ENCODE peak calls at places on chromosomes 3 and 15, in five cellular contexts. L, Y, H, A and C are unnamed samples.

GRCh38 chr3:190629088-190629487 is 115.2 kb downstream of the IL1RAP start:
- DNase-seq in A (no peak), H (no peak), Y (no peak), L (no peak), C (no peak)

GRCh38 chr15:33716025-33716424 is 252.3 kb upstream of the CHRM5 start:
- DNase-seq in Y (no peak), H (no peak), A (no peak), L (no peak), C (no peak)

GRCh38 chr15:85099195-85099803 is 117.6 kb downstream of the PDE8A start:
- DNase-seq in A (no peak), H (no peak), Y (no peak), L (no peak), C (no peak)

GRCh38 chr3:183252973-183253363 is at the start of gene B3GNT5:
- DNase-seq in A (peak; percentile 92), H (peak; percentile 75), L (peak; percentile 49), Y (no peak), C (peak; percentile 26)

GRCh38 chr15:86089422-86089821 is 9.8 kb downstream of the AGBL1 start:
- DNase-seq in H (no peak), Y (no peak), A (no peak), L (no peak), C (no peak)

GRCh38 chr3:152060701-152061100 is 187.3 kb downstream of the SUCNR1 start:
- DNase-seq in H (no peak), L (no peak), A (no peak), Y (no peak), C (no peak)

GRCh38 chr3:67692621-67693020 is 38.2 kb upstream of the SUCLG2 start:
- DNase-seq in H (no peak), Y (no peak), L (no peak), A (peak; percentile 11), C (no peak)

GRCh38 chr15:100529556-100529955 is 806 bp upstream of the CERS3 start:
- DNase-seq in H (no peak), L (no peak), Y (no peak), A (no peak), C (no peak)

GRCh38 chr15:58548308-58549012 is 116.7 kb downstream of the LIPC start:
- DNase-seq in Y (no peak), L (no peak), H (no peak), A (no peak), C (no peak)

GRCh38 chr15:84904409-84904808 is 19.9 kb downstream of the SLC28A1 start:
- DNase-seq in L (no peak), H (no peak), A (no peak), Y (no peak), C (no peak)

GRCh38 chr3:187211532-187212274 is 14.4 kb downstream of the RTP1 start:
- DNase-seq in H (peak; percentile 50), A (no peak), L (no peak), Y (peak; percentile 87), C (no peak)

GRCh38 chr3:159075302-159075701 is 273.4 kb downstream of the MFSD1 start:
- DNase-seq in A (no peak), H (no peak), L (no peak), Y (no peak), C (no peak)

GRCh38 chr15:38690221-38690620 is 125.6 kb upstream of the RASGRP1 start:
- DNase-seq in L (no peak), H (no peak), A (no peak), Y (no peak), C (no peak)

GRCh38 chr3:172622916-172623700 is 87.8 kb downstream of the NCEH1 start:
- DNase-seq in Y (peak; percentile 67), A (peak; percentile 64), H (peak; percentile 78), L (peak; percentile 35), C (no peak)

GRCh38 chr3:100561459-100562158 is 47.8 kb upstream of the ADGRG7 start:
- DNase-seq in A (no peak), L (no peak), Y (peak; percentile 92), H (no peak), C (no peak)

GRCh38 chr15:77540346-77541060 is 92.2 kb downstream of the LINGO1 start:
- DNase-seq in Y (no peak), L (no peak), A (no peak), H (no peak), C (no peak)

GRCh38 chr3:56185827-56186226 is 282.4 kb downstream of the ERC2 start:
- DNase-seq in H (no peak), Y (no peak), L (no peak), A (no peak), C (no peak)

GRCh38 chr3:42236611-42237010 is 29.4 kb downstream of the CCK start:
- DNase-seq in L (no peak), Y (no peak), H (no peak), A (no peak), C (no peak)

GRCh38 chr3:128720891-128721290 is 5.1 kb upstream of the RAB7A start:
- DNase-seq in H (no peak), L (no peak), Y (no peak), A (no peak), C (no peak)

GRCh38 chr3:89571707-89572106 is 464.3 kb downstream of the EPHA3 start:
- DNase-seq in H (no peak), A (no peak), L (no peak), Y (no peak), C (peak; percentile 11)

GRCh38 chr15:100877551-100877950 is 2.1 kb upstream of the ALDH1A3 start:
- DNase-seq in L (no peak), Y (no peak), H (peak; percentile 56), A (no peak), C (no peak)

GRCh38 chr15:37594431-37594830 is 340.0 kb upstream of the TMCO5A start:
- DNase-seq in Y (no peak), H (no peak), L (no peak), A (no peak), C (no peak)

GRCh38 chr3:70471464-70472342 is 159.3 kb upstream of the MDFIC2 start:
- DNase-seq in A (no peak), H (no peak), L (no peak), Y (no peak), C (no peak)

GRCh38 chr15:70559840-70560239 is 203.5 kb downstream of the UACA start:
- DNase-seq in Y (no peak), H (no peak), L (no peak), A (no peak), C (no peak)

GRCh38 chr15:34725565-34725964 is 29.2 kb downstream of the GJD2 start:
- DNase-seq in A (no peak), Y (peak; percentile 56), L (no peak), H (no peak), C (peak; percentile 94)

GRCh38 chr3:159829056-159829995 is 159.3 kb upstream of the IL12A start:
- DNase-seq in H (peak; percentile 93), A (peak; percentile 54), L (no peak), Y (peak; percentile 88), C (peak; percentile 77)

GRCh38 chr3:147987549-147987948 is 578.4 kb downstream of the ZIC1 start:
- DNase-seq in Y (no peak), A (no peak), L (no peak), H (no peak), C (peak; percentile 33)

GRCh38 chr3:186932281-186933181 is 2.2 kb downstream of the ST6GAL1 start:
- DNase-seq in A (no peak), Y (no peak), H (no peak), L (peak; percentile 44), C (peak; percentile 12)

GRCh38 chr15:48954538-48954937 is 9.2 kb downstream of the SHC4 start:
- DNase-seq in Y (peak; percentile 72), L (no peak), A (no peak), H (peak; percentile 20), C (no peak)

GRCh38 chr15:35698978-35699377 is 153.0 kb upstream of the DPH6 start:
- DNase-seq in H (no peak), Y (no peak), L (no peak), A (no peak), C (no peak)

GRCh38 chr15:77402740-77403379 is 17.0 kb downstream of the PEAK1 start:
- DNase-seq in A (no peak), L (no peak), Y (peak; percentile 88), H (no peak), C (no peak)

DNA sequence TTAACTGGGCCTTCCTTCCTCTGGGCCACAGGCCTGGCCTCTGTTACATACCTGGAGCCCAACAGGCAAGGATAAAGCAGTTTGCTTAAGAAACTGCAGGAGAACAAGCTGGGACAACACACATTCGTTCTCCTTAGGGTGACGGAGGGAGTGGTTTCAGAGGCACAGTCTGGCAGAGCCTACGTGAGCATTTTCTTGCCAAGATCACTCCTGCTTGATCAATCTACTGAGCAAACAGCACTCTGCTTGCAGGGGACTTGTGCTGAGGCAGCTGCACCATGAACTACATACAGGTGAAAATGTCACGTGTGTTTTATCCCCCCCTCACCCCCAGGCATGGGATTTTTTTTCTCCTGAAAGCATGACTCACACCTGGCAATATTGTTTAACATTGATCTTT is 57.6 kb downstream of the CDCP1 start:
- DNase-seq in H (peak; percentile 49), A (no peak), Y (no peak), L (no peak), C (no peak)
- H3K4me1 ChIP-seq in H (peaks cover 50% of the 10 kb centered on the region), A (peaks cover 25% of the 10 kb centered on the region), Y (peaks cover 31% of the 10 kb centered on the region), L (peaks cover 6% of the 10 kb centered on the region), C (no peaks in the 10 kb centered on the region)

DNA sequence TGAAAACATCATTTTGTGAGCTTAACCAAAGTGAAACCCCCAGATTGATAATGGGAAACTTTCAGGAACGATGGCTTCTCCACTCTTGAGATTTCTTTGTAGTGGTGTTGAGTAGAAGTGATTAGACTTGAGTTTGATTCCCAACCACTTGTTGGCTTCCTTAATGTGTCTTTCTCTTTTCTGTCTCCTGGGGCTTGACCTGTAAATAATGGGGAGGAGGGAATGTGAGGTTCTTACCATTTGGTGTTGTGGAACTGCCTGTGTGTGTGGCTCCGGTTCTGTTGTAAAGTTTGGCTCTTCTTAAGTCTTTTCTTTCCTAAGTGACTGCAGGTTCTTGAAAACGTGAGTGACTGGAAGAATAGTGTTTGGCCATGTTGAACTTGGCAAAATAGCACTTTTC is 2.7 kb downstream of the CDV3 start:
- DNase-seq in A (no peak), L (no peak), H (no peak), Y (peak; percentile 16), C (no peak)
- H3K4me3 ChIP-seq in A (peak overlapping the region; percentile 88), L (no peak overlapping the region), H (peak overlapping the region; percentile 93), Y (peak overlapping the region; percentile 98), C (peak overlapping the region; percentile 91)

DNA sequence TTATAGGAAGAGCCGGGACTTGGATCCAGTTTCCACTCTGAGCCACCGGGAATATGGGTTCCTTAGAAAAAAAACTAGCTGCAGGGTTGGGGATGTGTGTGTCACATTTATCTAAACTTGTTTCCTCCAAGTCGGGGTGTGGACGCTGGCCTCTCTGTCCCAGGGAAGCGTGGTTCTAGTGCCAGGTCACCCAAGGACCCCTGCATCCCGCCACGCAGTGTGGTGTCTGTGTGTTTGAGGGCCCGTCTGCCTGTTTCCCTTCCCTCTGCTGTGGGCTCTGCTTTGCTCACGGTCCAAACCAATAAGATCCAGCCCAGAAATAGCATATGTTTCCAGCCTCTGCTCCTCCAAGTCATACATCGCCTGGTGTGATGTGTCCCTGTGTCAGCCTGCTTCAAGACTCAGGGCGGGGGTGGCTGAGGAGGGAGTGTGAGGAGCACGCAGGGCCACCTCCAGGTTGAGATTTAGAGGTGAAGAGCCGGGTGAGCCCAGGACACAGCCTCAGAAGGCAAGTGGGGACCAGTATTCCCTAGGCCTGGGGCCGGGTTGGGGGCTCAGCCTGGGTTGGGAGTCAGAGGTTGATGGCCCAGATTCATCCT is 21.9 kb upstream of the RPL29 start:
- DNase-seq in H (no peak), A (no peak), Y (peak; percentile 27), L (no peak), C (no peak)
- H3K4me1 ChIP-seq in H (no peaks in the 10 kb centered on the region), A (no peaks in the 10 kb centered on the region), Y (no peaks in the 10 kb centered on the region), L (peaks cover 20% of the 10 kb centered on the region), C (peaks cover 12% of the 10 kb centered on the region)

DNA sequence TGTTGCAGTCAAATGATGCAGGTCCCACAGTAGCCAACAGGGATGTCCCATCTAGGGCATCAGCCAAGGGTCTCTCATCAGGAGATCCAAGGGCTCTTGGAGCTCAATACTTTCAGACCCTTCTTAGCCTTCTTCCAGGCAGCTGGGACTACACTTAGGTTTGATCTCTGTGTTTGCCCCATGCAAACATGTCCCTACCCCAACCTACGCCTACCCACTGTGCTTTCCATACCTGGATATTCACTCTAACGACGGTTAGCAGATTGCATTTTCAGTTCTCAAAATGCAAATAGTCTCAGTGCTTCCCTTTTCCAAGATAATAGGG is 837 bp upstream of the CEP70 start:
- DNase-seq in H (no peak), L (no peak), Y (no peak), A (no peak), C (no peak)
- H3K4me3 ChIP-seq in H (peak overlapping the region; percentile 91), L (no peak overlapping the region), Y (peak overlapping the region; percentile 80), A (no peak overlapping the region), C (peak overlapping the region; percentile 85)